ENCODE peak calls at places on chromosomes 6 and 20, in eight cellular contexts. F is kidney epithelial cell, N is cardiac fibroblast, O is spleen, P is PC-9, U is heart left ventricle, L is MM.1S, W is upper lobe of right lung. G is an unnamed sample.

GRCh38 chr6:42029062-42029685 is 21.1 kb upstream of the TAF8 start:
- DNase-seq in F (no peak), N (no peak), O (peak; percentile 32), P (no peak), U (no peak), L (no peak), W (no peak), G (no peak)

GRCh38 chr6:9502991-9503761 is 911.7 kb downstream of the TFAP2A start:
- DNase-seq in F (peak; percentile 41), N (peak; percentile 90), O (no peak), P (peak; percentile 78), U (no peak), L (no peak), W (no peak), G (peak; percentile 85)

GRCh38 chr6:139308284-139308916 is 16.6 kb upstream of the TXLNB start:
- DNase-seq in F (no peak), N (no peak), O (no peak), P (no peak), U (no peak), L (no peak), W (no peak), G (no peak)

GRCh38 chr6:122789862-122790739 is 1.0 kb downstream of the SMPDL3A start:
- DNase-seq in F (peak; percentile 38), N (peak; percentile 28), O (peak; percentile 73), P (peak; percentile 72), U (no peak), L (peak; percentile 41), W (peak; percentile 64), G (peak; percentile 11)

GRCh38 chr20:23126281-23127061 is 40.3 kb upstream of the CD93 start:
- DNase-seq in F (no peak), N (no peak), O (peak; percentile 80), P (no peak), U (no peak), L (no peak), W (peak; percentile 64), G (no peak)

GRCh38 chr6:160523223-160523622 is 140.9 kb downstream of the LPA start:
- DNase-seq in F (no peak), N (no peak), O (no peak), P (no peak), U (no peak), L (no peak), W (no peak), G (no peak)

GRCh38 chr6:71410164-71410566 is 121.6 kb downstream of the OGFRL1 start:
- DNase-seq in F (peak; percentile 81), N (no peak), O (no peak), P (peak; percentile 60), U (no peak), L (peak; percentile 53), W (no peak), G (no peak)

GRCh38 chr6:142303191-142303564 is 1.4 kb downstream of the ADGRG6 start:
- DNase-seq in F (no peak), N (no peak), O (no peak), P (no peak), U (no peak), L (no peak), W (no peak), G (no peak)

GRCh38 chr6:158999669-159000403 is at the start of gene RSPH3:
- DNase-seq in F (peak; percentile 80), N (peak; percentile 95), O (peak; percentile 97), P (peak; percentile 91), U (peak; percentile 93), L (peak; percentile 84), W (peak; percentile 97), G (peak; percentile 88)

GRCh38 chr6:149499066-149499465 is 14.3 kb upstream of the ZC3H12D start:
- DNase-seq in F (peak; percentile 5), N (peak; percentile 87), O (no peak), P (no peak), U (no peak), L (no peak), W (no peak), G (peak; percentile 56)

DNA sequence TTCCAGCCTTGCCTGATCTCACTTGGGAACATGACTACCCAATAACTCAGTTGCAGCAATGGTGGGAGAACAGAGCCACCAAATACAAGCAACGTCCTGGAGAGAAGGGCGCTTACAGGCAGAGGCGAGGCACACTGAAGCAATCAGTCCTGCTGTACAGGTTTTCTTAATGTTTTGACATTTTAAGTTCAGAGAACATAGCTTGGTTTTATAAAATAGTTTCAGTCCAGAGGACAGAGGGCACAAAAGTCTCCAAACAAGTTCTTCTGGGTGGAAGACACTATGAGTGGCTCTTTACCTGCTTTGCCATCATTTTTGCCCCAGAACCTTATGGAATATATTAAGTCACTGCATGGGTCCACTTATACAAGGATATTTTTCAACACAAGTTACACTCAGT is 103.4 kb upstream of the KCNG1 start:
- DNase-seq in F (no peak), N (no peak), O (no peak), P (peak; percentile 74), U (no peak), L (no peak), W (no peak), G (no peak)
- TF ChIP-seq CTCF in F (no peak), N (no peak), O (no peak), P (no peak), U (no peak), L (no peak), W (no peak), G (no peak)

DNA sequence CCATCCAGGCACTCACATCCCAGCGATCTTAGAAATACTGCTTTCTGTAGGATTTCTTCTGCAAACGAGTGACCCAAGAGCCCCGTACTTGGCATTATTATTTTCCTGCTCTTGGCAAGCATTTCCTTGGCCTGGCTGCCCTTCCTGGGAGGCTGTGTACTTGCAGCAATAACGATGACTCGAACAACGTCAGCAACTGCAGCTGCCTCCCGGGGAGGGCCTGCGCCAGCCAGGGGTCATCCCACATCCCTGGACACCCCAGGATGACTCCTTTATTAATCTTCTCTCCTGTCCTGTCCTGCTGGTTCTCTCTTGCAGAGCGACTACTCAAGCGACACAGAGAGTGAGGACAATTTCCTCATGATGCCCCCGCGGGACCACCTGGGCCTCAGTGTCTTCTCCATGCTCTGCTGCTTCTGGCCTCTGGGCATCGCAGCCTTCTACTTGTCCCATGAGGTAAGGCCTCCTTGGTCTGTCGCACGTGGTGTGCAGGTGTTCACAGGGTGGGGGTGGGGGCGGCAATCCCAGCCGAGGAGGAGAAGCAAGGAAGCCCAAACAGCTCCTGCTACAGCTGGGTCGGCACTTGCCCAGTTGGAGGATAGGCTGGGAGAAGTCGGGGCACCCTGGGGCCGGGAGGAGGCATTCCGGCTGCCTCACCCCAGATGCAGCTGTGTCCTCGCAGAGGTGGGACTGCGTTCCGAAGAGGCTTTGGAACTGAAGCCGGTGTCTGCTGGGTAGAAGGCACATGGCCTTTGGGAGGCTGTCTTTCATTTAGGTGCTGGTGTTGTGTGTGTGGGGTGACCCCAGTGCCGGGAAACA is 115.3 kb downstream of the SYNDIG1 start:
- DNase-seq in F (peak; percentile 39), N (peak; percentile 62), O (no peak), P (no peak), U (no peak), L (no peak), W (no peak), G (peak; percentile 54)
- H3K4me3 ChIP-seq in F (no peak overlapping the region), N (no peak overlapping the region), O (no peak overlapping the region), P (no peak overlapping the region), U (no peak overlapping the region), L (no peak overlapping the region), W (no peak overlapping the region), G (no peak overlapping the region)

GRCh38 chr6:25754508-25754907 is at the start of gene SLC17A4:
- DNase-seq in F (no peak), N (no peak), O (no peak), P (no peak), U (no peak), L (no peak), W (no peak), G (no peak)

GRCh38 chr6:25753079-25753478 is 1.5 kb upstream of the SLC17A4 start:
- DNase-seq in F (no peak), N (no peak), O (no peak), P (no peak), U (no peak), L (no peak), W (no peak), G (no peak)

GRCh38 chr6:25757936-25758642 is 3.5 kb downstream of the SLC17A4 start:
- DNase-seq in F (no peak), N (no peak), O (no peak), P (no peak), U (no peak), L (no peak), W (no peak), G (no peak)

GRCh38 chr6:25756382-25757354 is 2.1 kb downstream of the SLC17A4 start:
- DNase-seq in F (no peak), N (no peak), O (no peak), P (no peak), U (no peak), L (no peak), W (no peak), G (no peak)

GRCh38 chr6:25755496-25755895 is 954 bp downstream of the SLC17A4 start:
- DNase-seq in F (no peak), N (no peak), O (no peak), P (no peak), U (no peak), L (no peak), W (no peak), G (no peak)
- TF ChIP-seq CTCF in F (no peak), N (no peak), O (no peak), P (no peak), U (no peak), L (no peak), W (no peak), G (no peak)

GRCh38 chr6:5995705-5996686 is 10.7 kb downstream of the NRN1 start:
- DNase-seq in F (no peak), N (peak; percentile 39), O (peak; percentile 87), P (no peak), U (peak; percentile 81), L (no peak), W (peak; percentile 85), G (peak; percentile 87)
- H3K4me3 ChIP-seq in F (peak overlapping the region; percentile 46), N (peak overlapping the region; percentile 72), O (peak overlapping the region; percentile 56), P (no peak overlapping the region), U (peak overlapping the region; percentile 57), L (peak overlapping the region; percentile 82), W (peak overlapping the region; percentile 68), G (peak overlapping the region; percentile 82)

G was measured in AG10803.